ENCODE peak calls at places on chromosomes 7 and 10, in eight cellular contexts. One of them, this sample, is unnamed.
A peak's percentile ranks its signal among the peaks of the same experiment; 100 is the strongest.

GRCh38 chr10:75021851-75022250 is 89.6 kb upstream of the SAMD8 start:
- DNase-seq in neural crest cell: no peak
- DNase-seq in stimulated activated CD4-positive, alpha-beta T cell treated with anti-CD3 and anti-CD28 coated beads, Interleukin-1b, Interleukin-23, amount 100 ng/mL, for 4 hours: no peak
- DNase-seq in ureter: no peak
- DNase-seq in left cardiac atrium: no peak
- DNase-seq in NCI-H1092: peak; percentile 50
- DNase-seq in RCC 7860: no peak
- DNase-seq in putamen: no peak
- DNase-seq in this sample: peak; percentile 60

GRCh38 chr7:155951554-155952158 is 139.4 kb upstream of the SHH start:
- DNase-seq in left cardiac atrium: no peak
- DNase-seq in putamen: no peak
- DNase-seq in stimulated activated CD4-positive, alpha-beta T cell treated with anti-CD3 and anti-CD28 coated beads, Interleukin-1b, Interleukin-23, amount 100 ng/mL, for 4 hours: no peak
- DNase-seq in NCI-H1092: no peak
- DNase-seq in neural crest cell: no peak
- DNase-seq in RCC 7860: peak; percentile 97
- DNase-seq in ureter: peak; percentile 87
- DNase-seq in this sample: peak; percentile 58

GRCh38 chr7:138388673-138389491 is 71.2 kb upstream of the TRIM24 start:
- DNase-seq in putamen: no peak
- DNase-seq in stimulated activated CD4-positive, alpha-beta T cell treated with anti-CD3 and anti-CD28 coated beads, Interleukin-1b, Interleukin-23, amount 100 ng/mL, for 4 hours: no peak
- DNase-seq in NCI-H1092: no peak
- DNase-seq in left cardiac atrium: no peak
- DNase-seq in RCC 7860: peak; percentile 85
- DNase-seq in ureter: no peak
- DNase-seq in neural crest cell: no peak
- DNase-seq in this sample: peak; percentile 60

GRCh38 chr7:141930211-141930610 is 14.0 kb downstream of the OR9A4 start:
- DNase-seq in left cardiac atrium: no peak
- DNase-seq in stimulated activated CD4-positive, alpha-beta T cell treated with anti-CD3 and anti-CD28 coated beads, Interleukin-1b, Interleukin-23, amount 100 ng/mL, for 4 hours: no peak
- DNase-seq in putamen: no peak
- DNase-seq in NCI-H1092: no peak
- DNase-seq in neural crest cell: no peak
- DNase-seq in RCC 7860: no peak
- DNase-seq in ureter: no peak
- DNase-seq in this sample: no peak

GRCh38 chr10:30540286-30540685 is 89.3 kb downstream of the LYZL2 start:
- DNase-seq in putamen: no peak
- DNase-seq in neural crest cell: no peak
- DNase-seq in stimulated activated CD4-positive, alpha-beta T cell treated with anti-CD3 and anti-CD28 coated beads, Interleukin-1b, Interleukin-23, amount 100 ng/mL, for 4 hours: no peak
- DNase-seq in NCI-H1092: no peak
- DNase-seq in left cardiac atrium: no peak
- DNase-seq in ureter: no peak
- DNase-seq in RCC 7860: peak; percentile 6
- DNase-seq in this sample: no peak

GRCh38 chr10:86856156-86856555 is 99.7 kb downstream of the BMPR1A start:
- DNase-seq in putamen: no peak
- DNase-seq in stimulated activated CD4-positive, alpha-beta T cell treated with anti-CD3 and anti-CD28 coated beads, Interleukin-1b, Interleukin-23, amount 100 ng/mL, for 4 hours: no peak
- DNase-seq in NCI-H1092: no peak
- DNase-seq in left cardiac atrium: no peak
- DNase-seq in ureter: no peak
- DNase-seq in RCC 7860: no peak
- DNase-seq in neural crest cell: no peak
- DNase-seq in this sample: peak; percentile 45

GRCh38 chr10:88270871-88271713 is 312.0 kb downstream of the RNLS start:
- DNase-seq in neural crest cell: no peak
- DNase-seq in ureter: no peak
- DNase-seq in RCC 7860: peak; percentile 81
- DNase-seq in left cardiac atrium: no peak
- DNase-seq in stimulated activated CD4-positive, alpha-beta T cell treated with anti-CD3 and anti-CD28 coated beads, Interleukin-1b, Interleukin-23, amount 100 ng/mL, for 4 hours: peak; percentile 13
- DNase-seq in NCI-H1092: no peak
- DNase-seq in putamen: no peak
- DNase-seq in this sample: no peak

GRCh38 chr7:83957333-83957732 is 237.3 kb downstream of the SEMA3A start:
- DNase-seq in stimulated activated CD4-positive, alpha-beta T cell treated with anti-CD3 and anti-CD28 coated beads, Interleukin-1b, Interleukin-23, amount 100 ng/mL, for 4 hours: no peak
- DNase-seq in RCC 7860: no peak
- DNase-seq in NCI-H1092: no peak
- DNase-seq in ureter: no peak
- DNase-seq in neural crest cell: no peak
- DNase-seq in left cardiac atrium: no peak
- DNase-seq in putamen: no peak
- DNase-seq in this sample: no peak

GRCh38 chr7:56097700-56098099 is 4.9 kb upstream of the PHKG1 start:
- DNase-seq in RCC 7860: peak; percentile 10
- DNase-seq in left cardiac atrium: peak; percentile 52
- DNase-seq in ureter: no peak
- DNase-seq in neural crest cell: no peak
- DNase-seq in putamen: no peak
- DNase-seq in stimulated activated CD4-positive, alpha-beta T cell treated with anti-CD3 and anti-CD28 coated beads, Interleukin-1b, Interleukin-23, amount 100 ng/mL, for 4 hours: no peak
- DNase-seq in NCI-H1092: no peak
- DNase-seq in this sample: no peak

GRCh38 chr10:113087082-113088029 is 137.3 kb downstream of the TCF7L2 start:
- DNase-seq in RCC 7860: peak; percentile 99
- DNase-seq in left cardiac atrium: peak; percentile 76
- DNase-seq in stimulated activated CD4-positive, alpha-beta T cell treated with anti-CD3 and anti-CD28 coated beads, Interleukin-1b, Interleukin-23, amount 100 ng/mL, for 4 hours: no peak
- DNase-seq in neural crest cell: no peak
- DNase-seq in NCI-H1092: no peak
- DNase-seq in putamen: no peak
- DNase-seq in ureter: peak; percentile 63
- DNase-seq in this sample: peak; percentile 81

GRCh38 chr7:20241491-20242261 is 24.5 kb upstream of the MACC1 start:
- DNase-seq in neural crest cell: no peak
- DNase-seq in putamen: no peak
- DNase-seq in ureter: no peak
- DNase-seq in NCI-H1092: no peak
- DNase-seq in stimulated activated CD4-positive, alpha-beta T cell treated with anti-CD3 and anti-CD28 coated beads, Interleukin-1b, Interleukin-23, amount 100 ng/mL, for 4 hours: no peak
- DNase-seq in RCC 7860: peak; percentile 98
- DNase-seq in left cardiac atrium: no peak
- DNase-seq in this sample: peak; percentile 56

GRCh38 chr10:48651839-48652238 is 32.8 kb upstream of the WDFY4 start:
- DNase-seq in ureter: no peak
- DNase-seq in stimulated activated CD4-positive, alpha-beta T cell treated with anti-CD3 and anti-CD28 coated beads, Interleukin-1b, Interleukin-23, amount 100 ng/mL, for 4 hours: no peak
- DNase-seq in NCI-H1092: no peak
- DNase-seq in putamen: no peak
- DNase-seq in left cardiac atrium: no peak
- DNase-seq in RCC 7860: no peak
- DNase-seq in neural crest cell: no peak
- DNase-seq in this sample: no peak

GRCh38 chr7:126378642-126379041 is 874.1 kb downstream of the GRM8 start:
- DNase-seq in neural crest cell: no peak
- DNase-seq in stimulated activated CD4-positive, alpha-beta T cell treated with anti-CD3 and anti-CD28 coated beads, Interleukin-1b, Interleukin-23, amount 100 ng/mL, for 4 hours: no peak
- DNase-seq in RCC 7860: no peak
- DNase-seq in ureter: no peak
- DNase-seq in left cardiac atrium: no peak
- DNase-seq in putamen: no peak
- DNase-seq in NCI-H1092: no peak
- DNase-seq in this sample: no peak

GRCh38 chr10:112873541-112873940 is 76.5 kb upstream of the TCF7L2 start:
- DNase-seq in ureter: no peak
- DNase-seq in stimulated activated CD4-positive, alpha-beta T cell treated with anti-CD3 and anti-CD28 coated beads, Interleukin-1b, Interleukin-23, amount 100 ng/mL, for 4 hours: no peak
- DNase-seq in NCI-H1092: no peak
- DNase-seq in neural crest cell: no peak
- DNase-seq in left cardiac atrium: no peak
- DNase-seq in RCC 7860: no peak
- DNase-seq in putamen: no peak
- DNase-seq in this sample: no peak

GRCh38 chr7:115009139-115009538 is 87.2 kb downstream of the MDFIC start:
- DNase-seq in RCC 7860: no peak
- DNase-seq in NCI-H1092: no peak
- DNase-seq in left cardiac atrium: no peak
- DNase-seq in stimulated activated CD4-positive, alpha-beta T cell treated with anti-CD3 and anti-CD28 coated beads, Interleukin-1b, Interleukin-23, amount 100 ng/mL, for 4 hours: no peak
- DNase-seq in neural crest cell: no peak
- DNase-seq in ureter: no peak
- DNase-seq in putamen: no peak
- DNase-seq in this sample: no peak

GRCh38 chr10:69093933-69094332 is 6.0 kb downstream of the SRGN start:
- DNase-seq in putamen: no peak
- DNase-seq in left cardiac atrium: no peak
- DNase-seq in RCC 7860: peak; percentile 25
- DNase-seq in stimulated activated CD4-positive, alpha-beta T cell treated with anti-CD3 and anti-CD28 coated beads, Interleukin-1b, Interleukin-23, amount 100 ng/mL, for 4 hours: no peak
- DNase-seq in NCI-H1092: no peak
- DNase-seq in ureter: no peak
- DNase-seq in neural crest cell: no peak
- DNase-seq in this sample: no peak

GRCh38 chr10:101783736-101784118 is 481 bp upstream of the NPM3 start:
- DNase-seq in putamen: no peak
- DNase-seq in RCC 7860: no peak
- DNase-seq in stimulated activated CD4-positive, alpha-beta T cell treated with anti-CD3 and anti-CD28 coated beads, Interleukin-1b, Interleukin-23, amount 100 ng/mL, for 4 hours: no peak
- DNase-seq in neural crest cell: no peak
- DNase-seq in ureter: no peak
- DNase-seq in NCI-H1092: no peak
- DNase-seq in left cardiac atrium: no peak
- DNase-seq in this sample: peak; percentile 19

GRCh38 chr10:47261556-47261955 is 38.4 kb upstream of the GDF10 start:
- DNase-seq in neural crest cell: no peak
- DNase-seq in RCC 7860: no peak
- DNase-seq in NCI-H1092: no peak
- DNase-seq in left cardiac atrium: no peak
- DNase-seq in ureter: no peak
- DNase-seq in putamen: no peak
- DNase-seq in stimulated activated CD4-positive, alpha-beta T cell treated with anti-CD3 and anti-CD28 coated beads, Interleukin-1b, Interleukin-23, amount 100 ng/mL, for 4 hours: no peak
- DNase-seq in this sample: no peak

GRCh38 chr10:110259317-110259716 is 45.4 kb downstream of the SMNDC1 start:
- DNase-seq in left cardiac atrium: no peak
- DNase-seq in NCI-H1092: no peak
- DNase-seq in stimulated activated CD4-positive, alpha-beta T cell treated with anti-CD3 and anti-CD28 coated beads, Interleukin-1b, Interleukin-23, amount 100 ng/mL, for 4 hours: no peak
- DNase-seq in RCC 7860: no peak
- DNase-seq in ureter: no peak
- DNase-seq in putamen: no peak
- DNase-seq in neural crest cell: no peak
- DNase-seq in this sample: no peak

GRCh38 chr7:23680417-23681405 is 712 bp downstream of the FAM221A start:
- DNase-seq in NCI-H1092: peak; percentile 73
- DNase-seq in neural crest cell: peak; percentile 53
- DNase-seq in ureter: peak; percentile 83
- DNase-seq in RCC 7860: no peak
- DNase-seq in stimulated activated CD4-positive, alpha-beta T cell treated with anti-CD3 and anti-CD28 coated beads, Interleukin-1b, Interleukin-23, amount 100 ng/mL, for 4 hours: peak; percentile 2
- DNase-seq in left cardiac atrium: peak; percentile 63
- DNase-seq in putamen: peak; percentile 34
- DNase-seq in this sample: peak; percentile 76

GRCh38 chr10:78578929-78579328 is 489.8 kb upstream of the ZMIZ1 start:
- DNase-seq in neural crest cell: no peak
- DNase-seq in RCC 7860: no peak
- DNase-seq in stimulated activated CD4-positive, alpha-beta T cell treated with anti-CD3 and anti-CD28 coated beads, Interleukin-1b, Interleukin-23, amount 100 ng/mL, for 4 hours: no peak
- DNase-seq in left cardiac atrium: no peak
- DNase-seq in NCI-H1092: no peak
- DNase-seq in ureter: no peak
- DNase-seq in putamen: no peak
- DNase-seq in this sample: no peak

GRCh38 chr7:6256709-6257535 is 15.5 kb downstream of the CYTH3 start:
- DNase-seq in left cardiac atrium: peak; percentile 63
- DNase-seq in putamen: no peak
- DNase-seq in neural crest cell: no peak
- DNase-seq in ureter: no peak
- DNase-seq in stimulated activated CD4-positive, alpha-beta T cell treated with anti-CD3 and anti-CD28 coated beads, Interleukin-1b, Interleukin-23, amount 100 ng/mL, for 4 hours: peak; percentile 32
- DNase-seq in NCI-H1092: no peak
- DNase-seq in RCC 7860: no peak
- DNase-seq in this sample: peak; percentile 31

GRCh38 chr10:95819620-95820329 is 63.8 kb downstream of the ENTPD1 start:
- DNase-seq in left cardiac atrium: no peak
- DNase-seq in NCI-H1092: no peak
- DNase-seq in RCC 7860: no peak
- DNase-seq in stimulated activated CD4-positive, alpha-beta T cell treated with anti-CD3 and anti-CD28 coated beads, Interleukin-1b, Interleukin-23, amount 100 ng/mL, for 4 hours: no peak
- DNase-seq in neural crest cell: no peak
- DNase-seq in putamen: no peak
- DNase-seq in ureter: no peak
- DNase-seq in this sample: no peak

GRCh38 chr7:141585592-141586510 is 34.6 kb downstream of the AGK start:
- DNase-seq in putamen: no peak
- DNase-seq in NCI-H1092: no peak
- DNase-seq in left cardiac atrium: no peak
- DNase-seq in RCC 7860: peak; percentile 96
- DNase-seq in stimulated activated CD4-positive, alpha-beta T cell treated with anti-CD3 and anti-CD28 coated beads, Interleukin-1b, Interleukin-23, amount 100 ng/mL, for 4 hours: peak; percentile 13
- DNase-seq in ureter: no peak
- DNase-seq in neural crest cell: no peak
- DNase-seq in this sample: no peak

GRCh38 chr7:95950698-95951097 is 178.3 kb downstream of the DYNC1I1 start:
- DNase-seq in putamen: no peak
- DNase-seq in ureter: no peak
- DNase-seq in left cardiac atrium: no peak
- DNase-seq in neural crest cell: no peak
- DNase-seq in RCC 7860: no peak
- DNase-seq in NCI-H1092: no peak
- DNase-seq in stimulated activated CD4-positive, alpha-beta T cell treated with anti-CD3 and anti-CD28 coated beads, Interleukin-1b, Interleukin-23, amount 100 ng/mL, for 4 hours: no peak
- DNase-seq in this sample: no peak

GRCh38 chr7:27459021-27459728 is 203.5 kb downstream of the HIBADH start:
- DNase-seq in ureter: no peak
- DNase-seq in left cardiac atrium: peak; percentile 23
- DNase-seq in NCI-H1092: no peak
- DNase-seq in RCC 7860: no peak
- DNase-seq in putamen: no peak
- DNase-seq in stimulated activated CD4-positive, alpha-beta T cell treated with anti-CD3 and anti-CD28 coated beads, Interleukin-1b, Interleukin-23, amount 100 ng/mL, for 4 hours: no peak
- DNase-seq in neural crest cell: no peak
- DNase-seq in this sample: no peak

GRCh38 chr7:25260862-25261454 is 32.7 kb upstream of the NPVF start:
- DNase-seq in putamen: no peak
- DNase-seq in stimulated activated CD4-positive, alpha-beta T cell treated with anti-CD3 and anti-CD28 coated beads, Interleukin-1b, Interleukin-23, amount 100 ng/mL, for 4 hours: no peak
- DNase-seq in ureter: no peak
- DNase-seq in neural crest cell: no peak
- DNase-seq in RCC 7860: peak; percentile 59
- DNase-seq in NCI-H1092: no peak
- DNase-seq in left cardiac atrium: no peak
- DNase-seq in this sample: no peak

GRCh38 chr7:91267558-91267955 is 3.3 kb downstream of the FZD1 start:
- DNase-seq in stimulated activated CD4-positive, alpha-beta T cell treated with anti-CD3 and anti-CD28 coated beads, Interleukin-1b, Interleukin-23, amount 100 ng/mL, for 4 hours: no peak
- DNase-seq in neural crest cell: no peak
- DNase-seq in left cardiac atrium: no peak
- DNase-seq in NCI-H1092: no peak
- DNase-seq in putamen: no peak
- DNase-seq in RCC 7860: no peak
- DNase-seq in ureter: no peak
- DNase-seq in this sample: no peak

GRCh38 chr7:70189776-70190175 is 591.5 kb downstream of the AUTS2 start:
- DNase-seq in RCC 7860: no peak
- DNase-seq in left cardiac atrium: no peak
- DNase-seq in NCI-H1092: no peak
- DNase-seq in ureter: no peak
- DNase-seq in neural crest cell: no peak
- DNase-seq in stimulated activated CD4-positive, alpha-beta T cell treated with anti-CD3 and anti-CD28 coated beads, Interleukin-1b, Interleukin-23, amount 100 ng/mL, for 4 hours: no peak
- DNase-seq in putamen: no peak
- DNase-seq in this sample: no peak

GRCh38 chr7:70828366-70828765 is 303.6 kb upstream of the GALNT17 start:
- DNase-seq in NCI-H1092: no peak
- DNase-seq in left cardiac atrium: no peak
- DNase-seq in RCC 7860: no peak
- DNase-seq in stimulated activated CD4-positive, alpha-beta T cell treated with anti-CD3 and anti-CD28 coated beads, Interleukin-1b, Interleukin-23, amount 100 ng/mL, for 4 hours: no peak
- DNase-seq in ureter: no peak
- DNase-seq in putamen: no peak
- DNase-seq in neural crest cell: no peak
- DNase-seq in this sample: no peak